ENCODE peak calls at places on chromosomes 13 and 19, in four cellular contexts. A, C, E and J are unnamed samples.

GRCh38 chr19:10113592-10113963 is 2.1 kb downstream of the P2RY11 start:
- DNase-seq in C (no peak), A (no peak), E (no peak), J (no peak)

GRCh38 chr13:90974249-90974954 is 373.1 kb upstream of the MIR17HG start:
- DNase-seq in A (no peak), C (no peak), E (no peak), J (no peak)

GRCh38 chr19:58204566-58204965 is 21.7 kb downstream of the ZNF274 start:
- DNase-seq in A (no peak), E (no peak), C (no peak), J (no peak)

GRCh38 chr19:50795665-50796073 is 5.5 kb downstream of the ACP4 start:
- DNase-seq in E (no peak), A (no peak), C (no peak), J (no peak)

GRCh38 chr13:84607614-84608013 is 725.3 kb upstream of the SLITRK1 start:
- DNase-seq in E (no peak), C (peak; percentile 76), A (peak; percentile 51), J (no peak)

GRCh38 chr13:24005711-24006281 is 108.5 kb upstream of the C1QTNF9B start:
- DNase-seq in C (peak; percentile 47), E (no peak), A (no peak), J (no peak)

GRCh38 chr19:18839465-18840287 is 7.9 kb downstream of the UPF1 start:
- DNase-seq in C (peak; percentile 71), A (no peak), E (no peak), J (no peak)

GRCh38 chr19:50322234-50322633 is 6.9 kb downstream of the KCNC3 start:
- DNase-seq in C (no peak), A (no peak), E (no peak), J (no peak)

GRCh38 chr19:53903055-53903680 is 5.9 kb upstream of the CACNG7 start:
- DNase-seq in A (no peak), E (no peak), C (peak; percentile 55), J (no peak)

GRCh38 chr13:57878291-57878690 is 246.7 kb downstream of the PCDH17 start:
- DNase-seq in C (no peak), A (no peak), E (no peak), J (no peak)

GRCh38 chr13:67366533-67366932 is 136.4 kb upstream of the PCDH9 start:
- DNase-seq in C (peak; percentile 83), E (no peak), A (no peak), J (no peak)

GRCh38 chr13:41457589-41458186 is 338 bp downstream of the RGCC start:
- DNase-seq in E (peak; percentile 3), C (no peak), A (no peak), J (no peak)

GRCh38 chr13:75607447-75607846 is 28.7 kb upstream of the LMO7 start:
- DNase-seq in A (no peak), E (no peak), C (no peak), J (no peak)

GRCh38 chr13:75612354-75612753 is 23.8 kb upstream of the LMO7 start:
- DNase-seq in A (no peak), C (no peak), E (no peak), J (no peak)

DNA sequence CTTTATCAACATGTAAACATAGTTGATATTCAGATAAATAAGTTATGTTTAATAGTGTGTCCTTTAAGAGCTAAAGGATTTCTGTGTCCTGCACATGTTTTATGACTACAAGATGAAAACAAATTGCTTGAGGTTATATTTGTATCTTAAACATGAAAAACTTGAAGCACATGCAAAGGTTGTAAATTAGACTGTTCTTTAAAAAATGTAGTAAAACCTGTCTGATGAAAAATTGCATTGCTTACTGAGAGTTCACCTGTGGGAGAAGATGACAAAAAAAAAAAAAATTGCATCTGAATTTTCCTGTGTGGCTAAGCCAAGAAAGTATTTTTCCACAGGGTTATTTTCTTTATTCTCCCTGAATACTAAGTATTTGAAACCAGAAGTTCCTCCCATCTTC is 25.7 kb upstream of the LMO7 start:
- DNase-seq in A (no peak), C (no peak), E (no peak), J (no peak)
- TF ChIP-seq CTCF in A (no peak), C (no peak), E (no peak), J (no peak)

GRCh38 chr13:109764045-109764444 is 22.3 kb downstream of the IRS2 start:
- DNase-seq in C (no peak), A (no peak), E (no peak), J (no peak)
- TF ChIP-seq CTCF in C (no peak), A (no peak), E (no peak), J (no peak)

DNA sequence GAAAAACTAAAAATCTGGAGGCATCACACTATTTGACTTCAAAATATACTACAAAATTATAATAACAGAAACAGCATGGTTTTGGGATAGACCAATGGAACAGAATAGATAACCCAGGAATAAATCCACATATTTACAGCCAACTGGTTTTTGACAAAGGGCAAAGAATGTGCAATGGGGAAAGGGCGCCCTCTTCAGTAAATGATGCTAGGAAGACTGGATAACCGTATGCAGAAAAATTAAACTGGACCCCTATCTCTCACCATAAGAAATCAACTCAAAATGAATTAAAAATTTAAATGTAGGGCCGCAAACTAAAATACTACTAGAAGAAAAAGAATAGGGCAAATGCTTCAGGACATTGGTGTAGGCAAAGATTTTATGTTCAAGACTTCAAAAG is 440.5 kb upstream of the SGCG start:
- DNase-seq in E (no peak), A (no peak), C (no peak), J (no peak)
- TF ChIP-seq CTCF in E (peak; percentile 45), A (no peak), C (no peak), J (no peak)

GRCh38 chr13:53201454-53202225 is 173.0 kb downstream of the OLFM4 start:
- DNase-seq in E (peak; percentile 44), C (peak; percentile 1), A (no peak), J (no peak)
- TF ChIP-seq CTCF in E (peak; percentile 49), C (no peak), A (peak; percentile 29), J (peak; percentile 9)

GRCh38 chr13:108974686-108975085 is 345.3 kb downstream of the MYO16 start:
- DNase-seq in A (no peak), E (no peak), C (peak; percentile 29), J (no peak)
- TF ChIP-seq CTCF in A (no peak), E (no peak), C (no peak), J (no peak)

GRCh38 chr19:28324275-28325060 is 888.5 kb downstream of the UQCRFS1 start:
- DNase-seq in E (no peak), C (peak; percentile 12), A (no peak), J (no peak)
- TF ChIP-seq CTCF in E (peak; percentile 38), C (peak; percentile 43), A (no peak), J (peak; percentile 18)

GRCh38 chr13:78319101-78319627 is 284.2 kb downstream of the POU4F1 start:
- DNase-seq in E (no peak), C (no peak), A (no peak), J (no peak)

GRCh38 chr13:78317030-78317429 is 286.3 kb downstream of the POU4F1 start:
- DNase-seq in A (no peak), E (no peak), C (no peak), J (no peak)
- TF ChIP-seq CTCF in A (no peak), E (peak; percentile 56), C (no peak), J (no peak)